ENCODE peak calls at places on chromosomes 7 and 10, in ten cellular contexts. Y, Q, X, D, U, S, Z, E, I and V are unnamed samples.

GRCh38 chr7:47269466-47269836 is 312.5 kb downstream of the TNS3 start:
- DNase-seq in U (no peak), X (no peak), I (no peak), Q (no peak), Z (no peak), D (no peak), Y (no peak), E (no peak), S (peak; percentile 76), V (no peak)

GRCh38 chr10:114767589-114768393 is 53.8 kb upstream of the FHIP2A start:
- DNase-seq in I (no peak), S (no peak), Q (peak; percentile 10), Z (no peak), Y (no peak), E (peak; percentile 41), D (no peak), U (no peak), X (peak; percentile 84), V (no peak)

GRCh38 chr7:157475095-157475494 is 138.3 kb downstream of the DNAJB6 start:
- DNase-seq in X (no peak), Z (no peak), E (no peak), D (no peak), Y (no peak), Q (no peak), I (no peak), S (no peak), U (no peak), V (no peak)

GRCh38 chr7:67618569-67619543 is 622.2 kb downstream of the TYW1 start:
- DNase-seq in E (no peak), U (no peak), S (no peak), Y (no peak), X (peak; percentile 1), Q (no peak), Z (no peak), I (no peak), D (no peak), V (no peak)

GRCh38 chr7:5491251-5492044 is 67.8 kb upstream of the TNRC18 start:
- DNase-seq in S (no peak), Y (no peak), X (no peak), Z (no peak), D (no peak), E (no peak), U (no peak), I (no peak), Q (no peak), V (no peak)

GRCh38 chr7:101813414-101814019 is 3.9 kb upstream of the CUX1 start:
- DNase-seq in Q (no peak), I (no peak), Y (no peak), U (no peak), Z (no peak), E (no peak), X (no peak), S (no peak), D (no peak), V (peak; percentile 45)

GRCh38 chr10:71220689-71221540 is 8.5 kb downstream of the UNC5B start:
- DNase-seq in Z (no peak), Q (no peak), U (no peak), S (peak; percentile 17), E (no peak), Y (no peak), X (no peak), I (no peak), D (no peak), V (no peak)

GRCh38 chr7:130419652-130420051 is 21.2 kb downstream of the CEP41 start:
- DNase-seq in X (peak; percentile 15), Z (no peak), Q (no peak), D (no peak), S (no peak), Y (no peak), U (no peak), I (no peak), E (no peak), V (peak; percentile 43)

GRCh38 chr10:3720228-3721019 is 64.6 kb downstream of the KLF6 start:
- DNase-seq in U (no peak), X (no peak), E (peak; percentile 85), Y (peak; percentile 22), I (no peak), Q (peak; percentile 5), Z (no peak), D (no peak), S (no peak), V (peak; percentile 50)

GRCh38 chr10:66651308-66652082 is 274.3 kb upstream of the LRRTM3 start:
- DNase-seq in D (no peak), Y (no peak), X (no peak), I (no peak), U (no peak), S (no peak), Z (no peak), E (no peak), Q (no peak), V (no peak)